ENCODE peak calls at places on chromosomes 1 and 21, in four cellular contexts. V is IMR-90, C is H1, M is mesendoderm. P is an unnamed sample.

GRCh38 chr1:103211073-103211472 is 102.8 kb upstream of the COL11A1 start:
- DNase-seq in M (no peak), C (no peak), V (peak; percentile 14), P (no peak)

GRCh38 chr1:165688046-165688445 is 10.3 kb downstream of the ALDH9A1 start:
- DNase-seq in C (no peak), V (no peak), M (no peak), P (no peak)

GRCh38 chr1:47963093-47963492 is 34.1 kb downstream of the TRABD2B start:
- DNase-seq in C (no peak), M (no peak), V (no peak), P (no peak)

GRCh38 chr1:14625587-14626447 is 27.3 kb downstream of the KAZN start:
- DNase-seq in C (no peak), M (no peak), V (no peak), P (no peak)

GRCh38 chr1:65820983-65821382 is 28.3 kb downstream of the PDE4B start:
- DNase-seq in V (peak; percentile 97), C (no peak), M (peak; percentile 7), P (no peak)

GRCh38 chr1:222539951-222540597 is 7.8 kb downstream of the HHIPL2 start:
- DNase-seq in M (no peak), V (peak; percentile 16), C (no peak), P (no peak)

GRCh38 chr1:223089250-223089649 is 53.8 kb downstream of the TLR5 start:
- DNase-seq in V (no peak), M (no peak), C (no peak), P (no peak)

GRCh38 chr1:222904451-222904850 is 89.6 kb downstream of the DISP1 start:
- DNase-seq in M (no peak), V (no peak), C (no peak), P (no peak)

GRCh38 chr1:119010201-119010600 is 22.1 kb upstream of the TBX15 start:
- DNase-seq in V (peak; percentile 4), M (no peak), C (no peak), P (no peak)

GRCh38 chr1:22910286-22910685 is 62.4 kb downstream of the LACTBL1 start:
- DNase-seq in M (no peak), C (no peak), V (no peak), P (no peak)

GRCh38 chr1:66343569-66344325 is 190.2 kb upstream of the SGIP1 start:
- DNase-seq in V (peak; percentile 16), M (no peak), C (no peak), P (no peak)

GRCh38 chr1:57468661-57469523 is 45.0 kb upstream of the DAB1 start:
- DNase-seq in C (no peak), M (peak; percentile 69), V (peak; percentile 76), P (no peak)

GRCh38 chr1:168585191-168585590 is 8.8 kb downstream of the XCL1 start:
- DNase-seq in C (no peak), M (no peak), V (peak; percentile 9), P (no peak)

GRCh38 chr1:119582801-119583200 is 65.3 kb downstream of the ZNF697 start:
- DNase-seq in V (peak; percentile 55), C (peak; percentile 15), M (peak; percentile 83), P (peak; percentile 77)

GRCh38 chr1:21773585-21773984 is 9.4 kb downstream of the USP48 start:
- DNase-seq in M (no peak), V (no peak), C (no peak), P (no peak)

GRCh38 chr1:37480125-37480466 is 5.7 kb downstream of the ZC3H12A start:
- DNase-seq in C (no peak), V (no peak), M (no peak), P (no peak)

GRCh38 chr1:94926365-94926914 is 470 bp downstream of the CNN3 start:
- DNase-seq in V (peak; percentile 53), C (no peak), M (peak; percentile 73), P (peak; percentile 58)

GRCh38 chr1:224435318-224435763 is 744 bp upstream of the WDR26 start:
- DNase-seq in M (peak; percentile 49), V (peak; percentile 95), C (no peak), P (peak; percentile 30)

GRCh38 chr1:209355415-209355814 is 228.1 kb upstream of the CAMK1G start:
- DNase-seq in M (no peak), V (no peak), C (no peak), P (no peak)

GRCh38 chr1:45254490-45254889 is 48.1 kb upstream of the ZSWIM5 start:
- DNase-seq in M (no peak), V (no peak), C (no peak), P (no peak)

GRCh38 chr1:203507836-203508235 is 13.9 kb downstream of the OPTC start:
- DNase-seq in M (no peak), C (no peak), V (no peak), P (no peak)

GRCh38 chr1:206921772-206922265 is at the start of gene FCMR:
- DNase-seq in C (no peak), V (no peak), M (no peak), P (no peak)

GRCh38 chr1:923131-923990 is at the start of gene SAMD11:
- DNase-seq in V (peak; percentile 76), M (peak; percentile 86), C (no peak), P (peak; percentile 68)

GRCh38 chr1:228037401-228038386 is 30.9 kb downstream of the WNT3A start:
- DNase-seq in M (peak; percentile 30), C (no peak), V (peak; percentile 19), P (peak; percentile 36)

GRCh38 chr1:201790261-201790660 is 38.7 kb upstream of the IPO9 start:
- DNase-seq in C (no peak), V (peak; percentile 63), M (no peak), P (no peak)

GRCh38 chr1:150151291-150152181 is 1.8 kb downstream of the PLEKHO1 start:
- DNase-seq in C (no peak), V (no peak), M (no peak), P (no peak)

GRCh38 chr1:67019600-67020136 is 34.3 kb downstream of the SLC35D1 start:
- DNase-seq in V (peak; percentile 81), C (no peak), M (peak; percentile 80), P (peak; percentile 43)

GRCh38 chr1:67619080-67619479 is 65.9 kb upstream of the GADD45A start:
- DNase-seq in M (no peak), C (no peak), V (no peak), P (no peak)

GRCh38 chr1:200960236-200960947 is 63.1 kb downstream of the KIF21B start:
- DNase-seq in V (no peak), M (no peak), C (no peak), P (peak; percentile 19)

GRCh38 chr1:210234254-210234747 is 1.7 kb downstream of the SERTAD4 start:
- DNase-seq in V (no peak), C (no peak), M (peak; percentile 65), P (peak; percentile 78)

GRCh38 chr1:32224285-32224684 is 2.1 kb downstream of the EIF3I start:
- DNase-seq in M (no peak), C (no peak), V (no peak), P (no peak)

GRCh38 chr1:220455559-220455958 is 72.4 kb upstream of the MARK1 start:
- DNase-seq in V (no peak), C (no peak), M (no peak), P (no peak)

GRCh38 chr21:42158846-42159245 is 60.1 kb upstream of the ABCG1 start:
- DNase-seq in M (no peak), C (no peak), V (no peak), P (no peak)

GRCh38 chr1:31595836-31596736 is 19.8 kb downstream of the TINAGL1 start:
- DNase-seq in C (no peak), M (no peak), V (no peak), P (no peak)

GRCh38 chr1:78491311-78492071 is 717 bp downstream of the PTGFR start:
- DNase-seq in V (peak; percentile 61), C (no peak), M (peak; percentile 82), P (peak; percentile 47)

GRCh38 chr1:41365772-41366427 is 4.7 kb downstream of the FOXO6 start:
- DNase-seq in M (peak; percentile 40), V (no peak), C (no peak), P (peak; percentile 65)

GRCh38 chr1:232486454-232487202 is 143.3 kb downstream of the SIPA1L2 start:
- DNase-seq in C (no peak), V (peak; percentile 52), M (no peak), P (no peak)

GRCh38 chr1:232489256-232489655 is 140.7 kb downstream of the SIPA1L2 start:
- DNase-seq in M (no peak), C (no peak), V (no peak), P (no peak)

GRCh38 chr1:232486006-232486405 is 143.9 kb downstream of the SIPA1L2 start:
- DNase-seq in C (no peak), M (no peak), V (peak; percentile 52), P (no peak)

GRCh38 chr1:232487236-232487635 is 142.7 kb downstream of the SIPA1L2 start:
- DNase-seq in M (no peak), V (no peak), C (no peak), P (no peak)
- H4K5ac ChIP-seq in M (no peak overlapping the region), V (no peak overlapping the region), C (no peak overlapping the region), P (no peak overlapping the region)

GRCh38 chr1:160542303-160542945 is 19.4 kb upstream of the SLAMF6 start:
- DNase-seq in V (no peak), M (no peak), C (no peak), P (no peak)
- H4K5ac ChIP-seq in V (no peak overlapping the region), M (no peak overlapping the region), C (no peak overlapping the region), P (no peak overlapping the region)

DNA sequence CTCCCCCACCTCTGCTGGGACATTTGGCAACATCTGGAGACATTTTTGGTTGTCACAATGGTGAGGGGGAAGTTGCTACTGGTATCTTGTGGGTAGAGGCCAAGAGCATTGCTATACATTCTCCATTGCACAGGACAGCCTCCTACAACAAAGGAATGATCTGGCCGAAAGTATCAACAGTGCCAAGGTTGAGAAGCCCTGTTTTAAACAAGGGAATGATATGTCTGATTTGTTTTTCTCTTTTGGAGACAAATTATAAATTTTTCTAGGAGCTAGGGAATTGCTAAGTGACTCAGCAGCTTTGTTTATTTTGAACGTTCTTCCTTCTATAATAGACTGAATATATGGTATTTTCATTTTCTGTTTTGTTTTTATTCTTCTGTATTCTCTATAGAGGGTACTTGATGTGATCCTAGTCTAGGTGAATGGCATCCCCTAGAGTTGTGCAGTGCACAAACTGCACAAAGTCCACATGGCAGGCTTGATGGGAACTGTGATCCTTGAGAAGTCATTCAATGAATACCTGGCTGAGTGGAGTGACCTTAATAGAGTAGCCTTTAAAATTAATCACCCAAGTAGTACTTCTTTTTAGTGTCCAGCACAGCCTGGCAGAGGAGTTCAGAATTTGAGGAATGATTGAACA is 288.6 kb upstream of the USP24 start:
- DNase-seq in C (no peak), V (peak; percentile 83), M (no peak), P (no peak)
- H4K5ac ChIP-seq in C (no peak overlapping the region), V (peak overlapping the region; percentile 99), M (no peak overlapping the region), P (no peak overlapping the region)

DNA sequence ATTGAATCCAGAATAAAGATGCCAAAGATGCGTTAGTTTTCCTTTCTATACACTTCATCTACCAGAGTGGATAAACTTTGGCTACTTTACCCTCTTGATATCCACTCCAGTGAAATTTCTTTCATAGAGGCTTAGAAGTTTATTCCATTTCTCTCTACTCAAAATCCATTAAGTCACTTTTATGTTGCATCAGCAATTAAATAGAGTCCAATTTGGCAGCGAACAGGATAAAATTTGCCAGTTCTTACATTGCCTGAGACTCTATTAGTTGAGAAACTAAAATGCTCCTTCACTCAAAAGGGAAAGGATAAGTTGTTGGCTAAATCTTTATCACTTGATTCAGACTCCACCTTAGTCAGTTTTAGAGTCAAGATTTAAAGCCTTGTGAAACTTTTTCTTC is 57.9 kb downstream of the ACBD6 start:
- DNase-seq in M (no peak), C (no peak), V (no peak), P (no peak)
- H4K5ac ChIP-seq in M (no peak overlapping the region), C (no peak overlapping the region), V (no peak overlapping the region), P (no peak overlapping the region)

GRCh38 chr21:32311621-32312020 is 13.0 kb downstream of the MRAP start:
- DNase-seq in V (no peak), M (no peak), C (no peak), P (no peak)
- H4K5ac ChIP-seq in V (no peak overlapping the region), M (no peak overlapping the region), C (no peak overlapping the region), P (no peak overlapping the region)